ENCODE peak calls at places on chromosomes 16 and 17, in six cellular contexts. L, P, T, O, U and S are unnamed samples.

GRCh38 chr17:3682033-3682432 is 13.4 kb downstream of the EMC6 start:
- DNase-seq in T (no peak), P (no peak), L (no peak), U (no peak), O (no peak), S (no peak)

GRCh38 chr17:73356561-73357170 is 44.9 kb upstream of the CDC42EP4 start:
- DNase-seq in U (no peak), P (no peak), L (no peak), T (no peak), O (no peak), S (no peak)

GRCh38 chr17:29619251-29619650 is 3.5 kb downstream of the CORO6 start:
- DNase-seq in T (peak; percentile 23), P (no peak), L (no peak), U (peak; percentile 41), O (no peak), S (no peak)

GRCh38 chr17:77827461-77827968 is 131.0 kb upstream of the TNRC6C start:
- DNase-seq in O (no peak), U (no peak), P (no peak), T (no peak), L (no peak), S (peak; percentile 41)

GRCh38 chr16:70685938-70686375 is at the start of gene MTSS2:
- DNase-seq in L (peak; percentile 18), O (peak; percentile 74), U (peak; percentile 83), P (peak; percentile 78), T (peak; percentile 22), S (no peak)

GRCh38 chr17:7590743-7591142 is 849 bp upstream of the SOX15 start:
- DNase-seq in P (peak; percentile 52), L (no peak), O (no peak), U (peak; percentile 44), T (no peak), S (no peak)

GRCh38 chr16:11683140-11683539 is 14.9 kb downstream of the SNN start:
- DNase-seq in P (no peak), L (no peak), U (no peak), T (no peak), O (no peak), S (no peak)

GRCh38 chr17:78878871-78879270 is 24.1 kb downstream of the CEP295NL start:
- DNase-seq in O (no peak), P (no peak), L (no peak), T (no peak), U (no peak), S (no peak)

GRCh38 chr16:84143784-84144199 is 1.2 kb downstream of the HSDL1 start:
- DNase-seq in T (no peak), L (no peak), P (no peak), U (peak; percentile 8), O (no peak), S (no peak)

GRCh38 chr16:11224096-11224893 is 31.7 kb downstream of the SOCS1 start:
- DNase-seq in P (no peak), L (peak; percentile 28), O (peak; percentile 68), T (peak; percentile 49), U (no peak), S (peak; percentile 87)

GRCh38 chr17:64343071-64343774 is 47.4 kb downstream of the PECAM1 start:
- DNase-seq in O (no peak), T (no peak), P (no peak), L (no peak), U (no peak), S (no peak)

GRCh38 chr16:47694543-47694942 is 233.4 kb downstream of the PHKB start:
- DNase-seq in U (no peak), L (no peak), P (no peak), O (no peak), T (no peak), S (no peak)

GRCh38 chr16:81447383-81448101 is 2.9 kb downstream of the CMIP start:
- DNase-seq in T (no peak), L (no peak), U (no peak), P (peak; percentile 44), O (no peak), S (peak; percentile 78)

GRCh38 chr16:12600116-12600515 is 203.6 kb downstream of the CPPED1 start:
- DNase-seq in P (no peak), U (no peak), L (no peak), O (no peak), T (no peak), S (no peak)

GRCh38 chr16:85321856-85322271 is 209.6 kb upstream of the CIBAR2 start:
- DNase-seq in O (no peak), P (no peak), L (no peak), T (no peak), U (peak; percentile 96), S (no peak)

GRCh38 chr17:59427996-59428395 is 96.5 kb downstream of the YPEL2 start:
- DNase-seq in P (no peak), O (no peak), L (no peak), T (no peak), U (peak; percentile 67), S (no peak)

GRCh38 chr17:28533091-28533670 is 19.2 kb downstream of the UNC119 start:
- DNase-seq in P (no peak), L (no peak), T (no peak), O (no peak), U (no peak), S (no peak)